ENCODE peak calls at places on chromosomes 5 and 9, in eight cellular contexts. G is activated CD8-positive, alpha-beta memory T cell treated with anti-CD3 and anti-CD28 coated beads, Interleukin-2, amount 10 ng/mL, durations not matched to agents 7 days and 5 days; T is SK-N-SH treated with all-trans-retinoic acid at 6 μM for 48 hours; P is IMR-90; Y is activated CD4-positive, alpha-beta T cell treated with anti-CD3 and anti-CD28 coated beads for 36 hours; F is Right ventricle myocardium inferior; U is sciatic nerve; Q is upper lobe of left lung. M is an unnamed sample.

GRCh38 chr9:134768332-134769083 is 112.1 kb upstream of the FCN2 start:
- ATAC-seq in G (no peak), T (no peak), P (no peak), Y (no peak), F (peak), U (peak), Q (no peak), M (no peak)

GRCh38 chr9:71685988-71686387 is 82.3 kb downstream of the CEMIP2 start:
- ATAC-seq in G (no peak), T (no peak), P (no peak), Y (no peak), F (no peak), U (no peak), Q (no peak), M (peak)

GRCh38 chr5:53884844-53885243 is 324.4 kb downstream of the NDUFS4 start:
- ATAC-seq in G (no peak), T (no peak), P (peak), Y (peak), F (no peak), U (no peak), Q (no peak), M (no peak)

GRCh38 chr9:136339173-136339957 is 12.0 kb downstream of the GPSM1 start:
- ATAC-seq in G (peak), T (peak), P (peak), Y (no peak), F (no peak), U (peak), Q (peak), M (peak)

GRCh38 chr5:172586118-172587060 is 54.7 kb upstream of the NEURL1B start:
- ATAC-seq in G (no peak), T (no peak), P (no peak), Y (no peak), F (peak), U (peak), Q (no peak), M (no peak)

GRCh38 chr5:39191216-39191615 is 28.1 kb downstream of the FYB1 start:
- ATAC-seq in G (peak), T (no peak), P (no peak), Y (peak), F (no peak), U (peak), Q (no peak), M (peak)

GRCh38 chr9:34218452-34218851 is 39.6 kb downstream of the UBAP1 start:
- ATAC-seq in G (no peak), T (no peak), P (no peak), Y (no peak), F (no peak), U (no peak), Q (no peak), M (no peak)

GRCh38 chr9:36457836-36458429 is 57.9 kb upstream of the RNF38 start:
- ATAC-seq in G (peak), T (no peak), P (no peak), Y (no peak), F (no peak), U (no peak), Q (no peak), M (no peak)

GRCh38 chr5:150505041-150505511 is 2.9 kb upstream of the NDST1 start:
- ATAC-seq in G (no peak), T (no peak), P (no peak), Y (no peak), F (no peak), U (no peak), Q (no peak), M (no peak)

GRCh38 chr5:55585266-55585610 is 50.5 kb upstream of the PLPP1 start:
- ATAC-seq in G (no peak), T (no peak), P (no peak), Y (no peak), F (no peak), U (no peak), Q (no peak), M (no peak)

M was measured in activated T-helper 17 cell treated with anti-CD3 and anti-CD28 coated beads, Interleukin-2, amount 50 U/mL, for 72 hours.